ENCODE peak calls at places on chromosomes 5 and 9, in eight cellular contexts. L is small intestine; X is midbrain; N is Right ventricle myocardium superior; A is stimulated activated naive CD8-positive, alpha-beta T cell treated with anti-CD3 and anti-CD28 coated beads, Interleukin-15, amount 100 ng/mL, for 72 hours; B is T-helper 2 cell; D is T-cell; K is HCT116. I is an unnamed sample.

GRCh38 chr5:151718653-151719052 is 31.9 kb upstream of the SPARC start:
- DNase-seq in L (no peak), X (no peak), N (no peak), A (no peak), B (no peak), D (no peak), K (no peak), I (no peak)

GRCh38 chr9:75185585-75186170 is 97.4 kb downstream of the OSTF1 start:
- DNase-seq in L (peak; percentile 68), X (no peak), N (no peak), A (peak; percentile 30), B (peak; percentile 18), D (peak; percentile 55), K (peak; percentile 38), I (no peak)

GRCh38 chr5:60526336-60526875 is 173.6 kb downstream of the DEPDC1B start:
- DNase-seq in L (no peak), X (no peak), N (no peak), A (no peak), B (no peak), D (no peak), K (no peak), I (no peak)

GRCh38 chr5:132392978-132393825 is 23.7 kb downstream of the SLC22A5 start:
- DNase-seq in L (no peak), X (no peak), N (no peak), A (no peak), B (no peak), D (no peak), K (no peak), I (no peak)

GRCh38 chr5:148033138-148033537 is 30.6 kb upstream of the SPINK5 start:
- DNase-seq in L (no peak), X (no peak), N (no peak), A (no peak), B (no peak), D (no peak), K (no peak), I (no peak)

GRCh38 chr5:171801-172331 is 19.4 kb upstream of the LRRC14B start:
- DNase-seq in L (no peak), X (no peak), N (no peak), A (no peak), B (no peak), D (no peak), K (no peak), I (peak; percentile 26)

GRCh38 chr5:176573564-176574296 is 24.6 kb downstream of the CDHR2 start:
- DNase-seq in L (peak; percentile 52), X (peak; percentile 62), N (peak; percentile 83), A (peak; percentile 74), B (peak; percentile 66), D (peak; percentile 82), K (peak; percentile 32), I (peak; percentile 47)

GRCh38 chr5:68449380-68449779 is 233.8 kb downstream of the PIK3R1 start:
- DNase-seq in L (no peak), X (no peak), N (peak; percentile 44), A (no peak), B (no peak), D (no peak), K (no peak), I (no peak)

GRCh38 chr5:92678576-92679105 is 902.4 kb downstream of the NR2F1-AS1 start:
- DNase-seq in L (no peak), X (peak; percentile 16), N (no peak), A (no peak), B (no peak), D (no peak), K (peak; percentile 29), I (no peak)

GRCh38 chr5:132134384-132134783 is 60.8 kb downstream of the CSF2 start:
- DNase-seq in L (peak; percentile 9), X (no peak), N (no peak), A (no peak), B (no peak), D (no peak), K (peak; percentile 8), I (no peak)

GRCh38 chr5:123696948-123697347 is 185.0 kb downstream of the CSNK1G3 start:
- DNase-seq in L (no peak), X (peak; percentile 82), N (peak; percentile 81), A (no peak), B (no peak), D (no peak), K (no peak), I (no peak)

GRCh38 chr5:36079200-36079761 is 12.6 kb upstream of the UGT3A2 start:
- DNase-seq in L (peak; percentile 62), X (peak; percentile 45), N (no peak), A (no peak), B (no peak), D (no peak), K (peak; percentile 61), I (no peak)

GRCh38 chr9:127642047-127642740 is 30.1 kb downstream of the STXBP1 start:
- DNase-seq in L (no peak), X (no peak), N (no peak), A (no peak), B (no peak), D (no peak), K (no peak), I (no peak)

GRCh38 chr9:100577776-100578448 is at the start of gene CAVIN4:
- DNase-seq in L (no peak), X (no peak), N (no peak), A (no peak), B (no peak), D (no peak), K (no peak), I (no peak)

GRCh38 chr5:28603869-28604268 is 1565.5 kb upstream of the CDH9 start:
- DNase-seq in L (no peak), X (no peak), N (no peak), A (no peak), B (no peak), D (no peak), K (no peak), I (no peak)

GRCh38 chr5:175795959-175796358 is 75.4 kb upstream of the CPLX2 start:
- DNase-seq in L (no peak), X (no peak), N (no peak), A (no peak), B (no peak), D (no peak), K (no peak), I (no peak)

GRCh38 chr9:129225815-129226214 is 47.8 kb upstream of the IER5L start:
- DNase-seq in L (peak; percentile 36), X (no peak), N (peak; percentile 82), A (no peak), B (no peak), D (peak; percentile 67), K (no peak), I (peak; percentile 76)

GRCh38 chr9:136426787-136427186 is 12.9 kb downstream of the INPP5E start:
- DNase-seq in L (no peak), X (no peak), N (no peak), A (no peak), B (no peak), D (no peak), K (no peak), I (no peak)

GRCh38 chr5:153619706-153620105 is 129.2 kb downstream of the GRIA1 start:
- DNase-seq in L (no peak), X (no peak), N (no peak), A (no peak), B (no peak), D (no peak), K (no peak), I (no peak)

GRCh38 chr5:174313615-174314014 is 268.1 kb downstream of the NSG2 start:
- DNase-seq in L (no peak), X (no peak), N (no peak), A (no peak), B (no peak), D (no peak), K (no peak), I (no peak)

GRCh38 chr9:109401169-109401989 is 80.5 kb upstream of the EPB41L4B start:
- DNase-seq in L (peak; percentile 71), X (peak; percentile 48), N (no peak), A (peak; percentile 43), B (no peak), D (no peak), K (peak; percentile 49), I (peak; percentile 43)

GRCh38 chr5:155530046-155530445 is 516.5 kb downstream of the KIF4B start:
- DNase-seq in L (no peak), X (no peak), N (no peak), A (no peak), B (no peak), D (no peak), K (no peak), I (no peak)

GRCh38 chr9:18447131-18447530 is 26.8 kb upstream of the ADAMTSL1 start:
- DNase-seq in L (no peak), X (peak; percentile 46), N (no peak), A (no peak), B (no peak), D (no peak), K (no peak), I (peak; percentile 50)

GRCh38 chr5:174837919-174838902 is 113.8 kb downstream of the MSX2 start:
- DNase-seq in L (peak; percentile 1), X (peak; percentile 39), N (no peak), A (no peak), B (no peak), D (no peak), K (peak; percentile 16), I (no peak)

GRCh38 chr5:133376986-133377385 is 235.4 kb downstream of the FSTL4 start:
- DNase-seq in L (no peak), X (no peak), N (no peak), A (no peak), B (no peak), D (no peak), K (no peak), I (no peak)

GRCh38 chr5:94778712-94779111 is 160.2 kb downstream of the SLF1 start:
- DNase-seq in L (no peak), X (no peak), N (no peak), A (no peak), B (no peak), D (no peak), K (no peak), I (no peak)

GRCh38 chr9:96654450-96655197 is 493 bp downstream of the PRXL2C start:
- DNase-seq in L (peak; percentile 75), X (peak; percentile 78), N (peak; percentile 93), A (peak; percentile 62), B (peak; percentile 78), D (peak; percentile 48), K (peak; percentile 54), I (peak; percentile 85)

GRCh38 chr5:17196686-17197085 is 20.7 kb upstream of the BASP1 start:
- DNase-seq in L (no peak), X (no peak), N (no peak), A (no peak), B (no peak), D (no peak), K (no peak), I (no peak)

GRCh38 chr9:136062657-136063439 is 32.2 kb downstream of the NACC2 start:
- DNase-seq in L (no peak), X (no peak), N (no peak), A (no peak), B (no peak), D (no peak), K (no peak), I (no peak)

GRCh38 chr5:156411-157072 is 34.8 kb upstream of the LRRC14B start:
- DNase-seq in L (no peak), X (no peak), N (no peak), A (no peak), B (no peak), D (no peak), K (no peak), I (no peak)

GRCh38 chr9:133184971-133185370 is 21.3 kb upstream of the GBGT1 start:
- DNase-seq in L (peak; percentile 79), X (peak; percentile 63), N (no peak), A (peak; percentile 24), B (no peak), D (peak; percentile 31), K (peak; percentile 64), I (peak; percentile 58)

GRCh38 chr9:122445155-122445749 is 32.5 kb downstream of the OR1J1 start:
- DNase-seq in L (no peak), X (no peak), N (no peak), A (no peak), B (no peak), D (no peak), K (no peak), I (no peak)

GRCh38 chr9:79896390-79896789 is 324.6 kb downstream of the TLE4 start:
- DNase-seq in L (no peak), X (no peak), N (no peak), A (no peak), B (no peak), D (no peak), K (no peak), I (no peak)

GRCh38 chr5:55671975-55672374 is 40.1 kb downstream of the SLC38A9 start:
- DNase-seq in L (no peak), X (no peak), N (no peak), A (no peak), B (no peak), D (no peak), K (no peak), I (peak; percentile 11)